ENCODE peak calls at places on chromosomes 16 and 17, in seven cellular contexts. M is choroid plexus epithelial cell; K is AG04449; W is mucosa of descending colon; U is A549; A is CD8-positive, alpha-beta T cell; H is cardiac fibroblast. R is an unnamed sample.

GRCh38 chr17:14901376-14901775 is 363.8 kb downstream of the PMP22 start:
- DNase-seq in H (no peak), U (no peak), A (no peak), M (no peak), K (no peak), W (no peak), R (no peak)

GRCh38 chr17:4719684-4720221 is 9.3 kb downstream of the ARRB2 start:
- DNase-seq in M (peak), K (no peak), A (no peak), U (peak), W (no peak), H (no peak), R (no peak)

GRCh38 chr16:13997933-13998332 is 73.2 kb upstream of the MRTFB start:
- DNase-seq in A (no peak), U (no peak), K (no peak), W (no peak), H (no peak), M (no peak), R (no peak)

GRCh38 chr17:28810437-28810836 is 32.2 kb downstream of the FAM222B start:
- DNase-seq in M (no peak), W (no peak), H (peak), U (no peak), K (no peak), A (no peak), R (no peak)

GRCh38 chr16:89200124-89200849 is at the start of gene SLC22A31:
- DNase-seq in U (no peak), H (no peak), M (no peak), A (no peak), K (no peak), W (no peak), R (no peak)

GRCh38 chr17:57090560-57091185 is 5.6 kb downstream of the AKAP1 start:
- DNase-seq in U (no peak), W (no peak), M (no peak), H (peak), K (no peak), A (no peak), R (peak)

GRCh38 chr16:58500329-58501241 is 642 bp downstream of the NDRG4 start:
- DNase-seq in H (no peak), M (no peak), W (no peak), U (no peak), A (no peak), K (no peak), R (no peak)

GRCh38 chr17:18235743-18236256 is 10.4 kb downstream of the LLGL1 start:
- DNase-seq in W (no peak), K (no peak), U (no peak), M (peak), A (no peak), H (peak), R (peak)

GRCh38 chr16:27421961-27422740 is 20.2 kb downstream of the IL21R start:
- DNase-seq in H (no peak), W (no peak), U (no peak), A (no peak), K (no peak), M (peak), R (no peak)

GRCh38 chr17:79078476-79079190 is 4.0 kb downstream of the ENGASE start:
- DNase-seq in A (no peak), H (no peak), K (no peak), W (peak), M (no peak), U (no peak), R (no peak)

GRCh38 chr16:66832190-66832589 is 1.4 kb upstream of the NAE1 start:
- DNase-seq in K (no peak), H (no peak), U (no peak), M (no peak), A (no peak), W (no peak), R (no peak)

GRCh38 chr16:4330277-4330882 is 14.5 kb downstream of the GLIS2 start:
- DNase-seq in M (peak), H (peak), U (peak), A (peak), W (peak), K (no peak), R (peak)

GRCh38 chr16:30660424-30661251 is 2.4 kb downstream of the FBRS start:
- DNase-seq in A (peak), H (peak), M (peak), K (no peak), U (no peak), W (peak), R (no peak)

GRCh38 chr16:24208710-24209109 is 47.4 kb upstream of the CACNG3 start:
- DNase-seq in M (no peak), U (no peak), K (no peak), W (no peak), H (no peak), A (no peak), R (no peak)

GRCh38 chr16:69880640-69881133 is 70.4 kb upstream of the CLEC18A start:
- DNase-seq in M (peak), W (no peak), A (no peak), U (no peak), H (peak), K (no peak), R (peak)

GRCh38 chr17:40190197-40191021 is 13.1 kb downstream of the RAPGEFL1 start:
- DNase-seq in A (no peak), K (no peak), M (no peak), H (no peak), U (peak), W (no peak), R (no peak)

GRCh38 chr17:75771334-75772281 is 6.6 kb upstream of the GALK1 start:
- DNase-seq in H (peak), W (peak), M (peak), U (no peak), K (no peak), A (no peak), R (peak)

GRCh38 chr16:11755022-11755760 is 12.5 kb upstream of the TXNDC11 start:
- DNase-seq in U (peak), W (no peak), M (peak), K (no peak), H (no peak), A (no peak), R (no peak)

GRCh38 chr17:70517808-70518207 is 348.5 kb downstream of the KCNJ2 start:
- DNase-seq in K (no peak), U (no peak), A (no peak), H (no peak), M (no peak), W (no peak), R (no peak)

GRCh38 chr17:28901866-28902818 is 737 bp downstream of the DHRS13 start:
- DNase-seq in W (peak), M (no peak), H (no peak), A (no peak), K (no peak), U (peak), R (no peak)

GRCh38 chr17:8927395-8927794 is 38.1 kb downstream of the PIK3R5 start:
- DNase-seq in U (no peak), M (no peak), K (no peak), H (no peak), A (no peak), W (no peak), R (no peak)

GRCh38 chr16:65758620-65759019 is 607.9 kb upstream of the CDH5 start:
- DNase-seq in K (no peak), W (no peak), U (no peak), M (no peak), A (no peak), H (no peak), R (no peak)

GRCh38 chr17:31802502-31802901 is 56.5 kb downstream of the COPRS start:
- DNase-seq in A (no peak), K (no peak), H (no peak), U (peak), W (peak), M (peak), R (no peak)

GRCh38 chr16:57509231-57509923 is 23.1 kb upstream of the DOK4 start:
- DNase-seq in H (no peak), U (no peak), M (no peak), K (no peak), W (no peak), A (no peak), R (no peak)

GRCh38 chr16:80938035-80938927 is 68.4 kb downstream of the CMC2 start:
- DNase-seq in W (no peak), U (peak), H (peak), K (peak), M (peak), A (no peak), R (peak)

GRCh38 chr17:75457047-75457654 is 716 bp downstream of the TMEM94 start:
- DNase-seq in W (peak), H (peak), A (no peak), M (no peak), K (no peak), U (peak), R (peak)

GRCh38 chr17:53470626-53471025 is 352.1 kb upstream of the KIF2B start:
- DNase-seq in U (no peak), A (no peak), H (no peak), M (no peak), W (no peak), K (no peak), R (no peak)

GRCh38 chr17:62797959-62798358 is 10.2 kb downstream of the MARCHF10 start:
- DNase-seq in M (no peak), K (no peak), H (peak), W (no peak), U (no peak), A (no peak), R (no peak)

GRCh38 chr16:35605921-35606320 is 2146.5 kb downstream of the TP53TG3F start:
- DNase-seq in A (no peak), H (no peak), W (no peak), U (no peak), M (no peak), K (no peak), R (no peak)
- H3K4me3 ChIP-seq in A (no peak), H (no peak), W (no peak), U (no peak), M (no peak), K (no peak), R (no peak)

GRCh38 chr17:69222707-69223106 is 5.9 kb downstream of the ABCA10 start:
- DNase-seq in A (no peak), W (no peak), K (no peak), M (no peak), U (no peak), H (no peak), R (no peak)
- TF ChIP-seq CTCF in A (no peak), W (no peak), K (no peak), M (no peak), U (no peak), H (no peak), R (no peak)

GRCh38 chr17:7136266-7136877 is 21.8 kb upstream of the ASGR2 start:
- DNase-seq in H (peak), M (peak), W (peak), K (peak), A (peak), U (peak), R (peak)
- H3K4me3 ChIP-seq in H (no peak), M (no peak), W (no peak), K (no peak), A (no peak), U (peak), R (no peak)

GRCh38 chr17:81322271-81323082 is 27.4 kb upstream of the SLC38A10 start:
- DNase-seq in K (no peak), U (peak), A (no peak), M (no peak), H (peak), W (peak), R (no peak)
- TF ChIP-seq CTCF in K (peak), U (peak), A (no peak), M (peak), H (peak), W (no peak), R (peak)

DNA sequence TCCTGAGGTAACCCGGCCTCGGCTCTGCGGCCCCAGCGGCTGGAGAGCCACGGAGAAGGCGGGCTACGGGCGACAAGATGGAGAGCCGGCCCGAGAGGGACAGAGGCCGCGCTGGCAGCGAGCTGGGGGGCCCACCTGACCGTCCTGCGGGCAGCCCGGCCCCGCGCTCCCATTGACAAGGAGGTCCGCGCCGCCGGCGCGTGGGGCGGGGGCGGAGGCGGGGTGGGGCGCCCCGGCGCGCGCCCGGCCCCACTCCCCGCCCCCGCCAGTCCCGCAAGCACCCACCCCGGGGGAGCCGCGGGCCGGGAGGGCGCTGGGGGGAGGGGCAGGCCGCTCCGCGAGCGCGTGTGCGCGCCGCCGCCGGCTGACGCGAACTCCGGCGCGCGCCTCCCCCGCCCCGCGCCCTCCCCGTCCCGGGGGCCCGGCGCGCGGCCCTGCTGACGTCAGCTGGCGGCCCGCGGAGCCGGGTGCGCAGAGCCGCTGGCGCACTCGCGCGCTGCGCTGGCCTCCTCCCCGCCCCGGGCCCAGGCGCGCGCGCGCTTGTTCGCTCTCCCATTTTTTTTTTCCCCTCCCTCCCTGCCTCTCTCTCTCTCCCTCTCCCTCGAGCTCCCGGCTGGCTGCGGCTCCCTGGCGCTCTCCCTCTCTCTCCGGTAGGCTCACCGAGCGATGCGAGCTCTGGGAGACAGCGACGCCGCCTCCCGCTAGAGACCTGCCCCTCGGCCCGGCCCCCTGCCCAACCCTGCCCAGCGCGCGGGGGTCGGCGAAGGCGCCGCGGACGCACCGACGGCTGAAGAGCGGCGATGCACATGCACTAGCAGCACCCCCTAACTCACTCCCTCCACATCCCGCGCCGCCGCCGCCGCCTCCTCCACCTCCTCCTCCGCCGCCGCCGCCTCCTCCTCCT is at the start of gene GNAO1:
- DNase-seq in K (no peak), U (peak), W (peak), M (peak), A (peak), H (peak), R (peak)
- H3K4me3 ChIP-seq in K (peak), U (peak), W (peak), M (peak), A (peak), H (peak), R (peak)

DNA sequence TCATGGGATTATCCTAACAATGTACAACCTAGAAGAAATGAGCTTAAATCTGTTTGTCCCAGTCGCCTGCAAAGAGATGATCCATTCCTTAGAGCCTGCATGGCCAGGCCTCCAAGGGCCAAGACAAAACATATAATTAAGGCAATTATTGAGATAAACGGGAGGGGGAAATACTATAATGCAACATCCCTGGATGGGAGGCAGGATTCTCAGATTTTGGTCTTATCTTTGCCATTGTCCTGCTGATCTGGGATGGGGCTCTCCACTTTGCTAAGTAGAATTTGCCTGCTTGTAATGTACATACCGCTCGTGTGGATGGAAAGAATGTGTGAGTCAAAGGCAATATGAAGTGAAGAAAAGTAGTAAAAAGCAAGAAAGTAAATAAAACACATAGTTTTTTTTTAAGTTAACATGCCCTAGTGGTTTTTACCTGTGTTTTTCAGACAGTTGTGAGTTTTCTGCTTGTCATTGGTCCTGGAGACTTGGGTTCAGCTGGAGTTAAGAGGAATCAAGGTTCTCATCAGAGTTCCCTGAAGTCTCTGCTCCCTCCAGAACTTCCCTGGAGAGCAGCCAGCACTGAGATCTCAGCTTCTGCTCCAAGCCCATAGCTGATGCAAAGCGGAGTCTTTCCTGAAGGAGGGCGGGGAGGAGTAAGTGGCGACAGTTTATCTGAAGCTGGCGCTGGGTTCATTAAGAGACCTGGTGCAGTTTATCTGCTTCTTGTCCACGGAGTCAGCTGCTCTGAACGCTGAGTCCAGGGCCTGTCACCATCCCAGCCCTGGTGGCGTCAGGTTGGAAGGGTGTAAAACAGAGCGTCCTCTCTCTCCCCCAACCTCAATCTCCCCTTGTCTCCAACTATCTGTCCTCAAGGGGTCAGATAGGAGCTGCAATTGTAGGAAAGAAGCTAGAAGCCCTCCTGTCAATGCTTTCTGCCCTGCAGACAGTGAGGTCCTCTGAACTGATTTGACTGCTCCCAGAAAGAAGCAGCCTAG is 30.1 kb downstream of the HOXB1 start:
- DNase-seq in A (no peak), M (no peak), W (peak), H (peak), U (peak), K (no peak), R (peak)
- TF ChIP-seq CTCF in A (no peak), M (no peak), W (no peak), H (no peak), U (no peak), K (no peak), R (peak)

GRCh38 chr17:43877451-43878155 is 29.7 kb downstream of the MPP2 start:
- DNase-seq in K (no peak), W (no peak), H (no peak), U (no peak), A (no peak), M (no peak), R (no peak)
- H3K4me3 ChIP-seq in K (no peak), W (no peak), H (no peak), U (no peak), A (no peak), M (no peak), R (no peak)

DNA sequence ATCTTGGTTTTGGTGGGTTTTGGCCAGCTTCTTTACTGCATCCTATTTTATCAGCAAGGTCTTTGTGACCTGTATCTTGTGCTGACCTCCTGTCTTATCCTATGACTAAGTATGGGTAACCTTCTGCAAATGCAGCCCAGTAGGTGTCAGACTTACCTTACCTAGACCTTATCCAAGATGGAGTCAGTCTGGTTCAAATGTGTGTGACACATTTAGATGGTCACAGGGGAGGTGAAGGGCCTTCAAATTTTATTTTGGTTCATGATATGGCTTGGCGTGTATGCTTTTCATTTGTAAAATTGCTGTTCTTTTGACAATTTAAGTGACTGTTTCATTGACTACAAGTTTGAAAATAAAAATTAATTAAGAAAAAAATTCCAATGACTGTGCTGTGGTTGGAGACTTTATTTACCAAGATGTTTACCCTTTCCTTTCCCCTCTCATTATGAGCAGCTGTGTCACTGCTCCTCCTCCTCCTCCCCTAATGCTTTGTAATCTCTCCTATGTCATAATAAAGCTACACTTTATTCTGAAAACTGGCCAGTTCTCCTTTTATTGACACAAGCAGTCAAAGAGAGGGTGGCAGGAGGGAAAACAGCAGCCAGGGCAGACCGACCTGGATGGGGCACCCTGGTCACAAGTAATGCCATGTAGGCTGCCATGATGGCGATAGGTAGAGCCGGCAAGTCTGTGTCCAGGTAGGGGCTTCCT is 49.4 kb downstream of the TNFRSF13B start:
- DNase-seq in U (peak), A (no peak), M (peak), W (no peak), K (no peak), H (peak), R (no peak)
- TF ChIP-seq CTCF in U (no peak), A (no peak), M (peak), W (no peak), K (no peak), H (peak), R (no peak)

DNA sequence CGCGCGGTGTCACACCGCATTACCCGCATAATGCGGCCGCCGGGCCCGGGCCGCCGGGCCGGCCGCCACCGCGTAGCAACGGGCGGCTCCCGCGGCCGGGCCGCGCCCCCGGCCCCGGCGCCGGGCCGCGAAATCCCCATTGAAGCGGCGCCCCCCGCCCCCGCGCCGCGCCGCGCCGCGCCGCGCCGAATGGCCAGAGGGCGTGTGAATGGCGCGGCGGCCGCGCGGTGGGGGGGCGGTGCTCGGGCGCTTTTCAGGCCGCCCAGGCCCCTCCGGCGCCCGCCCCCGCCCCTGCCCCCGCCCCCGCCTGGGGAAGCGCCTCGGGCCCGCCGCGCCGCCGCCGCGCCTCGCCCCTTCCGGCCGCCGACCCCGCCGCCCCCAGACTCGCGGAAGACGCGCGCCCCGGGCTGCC is 46.9 kb downstream of the WNT3 start:
- DNase-seq in M (peak), U (peak), K (no peak), A (no peak), W (peak), H (no peak), R (no peak)
- H3K4me3 ChIP-seq in M (peak), U (peak), K (peak), A (no peak), W (peak), H (peak), R (peak)

GRCh38 chr16:5490499-5490898 is 392.9 kb upstream of the EEF2KMT start:
- DNase-seq in H (peak), W (peak), A (no peak), K (no peak), U (peak), M (no peak), R (no peak)
- TF ChIP-seq CTCF in H (peak), W (peak), A (peak), K (no peak), U (peak), M (no peak), R (peak)

R was measured in fibroblast of the aortic adventitia.